ENCODE peak calls at places on chromosomes 1 and 21, in ten cellular contexts. G is ovary, H is H1, S is suprapubic skin, N is gastrocnemius medialis, A is IMR-90, W is adrenal gland, B is esophagus squamous epithelium, M is A549, T is esophagus muscularis mucosa. J is an unnamed sample. For H3K4me1, the result is how much of the 10 kb centered on the place peaks cover.

GRCh38 chr1:180173451-180173850 is 18.8 kb downstream of the QSOX1 start:
- DNase-seq in W (no peak), S (peak), B (no peak), H (no peak), A (no peak), T (no peak), N (no peak), M (no peak), G (peak), J (no peak)

GRCh38 chr1:53369761-53370160 is 41.9 kb upstream of the LRP8 start:
- DNase-seq in A (no peak), G (no peak), M (no peak), B (no peak), H (no peak), N (no peak), T (peak), S (peak), W (peak), J (no peak)

GRCh38 chr1:232476538-232476950 is 153.4 kb downstream of the SIPA1L2 start:
- DNase-seq in B (no peak), M (no peak), W (no peak), A (peak), T (no peak), N (no peak), S (no peak), G (no peak), H (no peak), J (no peak)

GRCh38 chr1:23638786-23639241 is 52.8 kb upstream of the RPL11 start:
- DNase-seq in T (no peak), M (no peak), N (no peak), A (peak), W (no peak), B (no peak), S (no peak), H (no peak), G (no peak), J (no peak)

GRCh38 chr1:153567621-153568366 is 2.1 kb upstream of the S100A2 start:
- DNase-seq in W (no peak), G (no peak), M (peak), H (no peak), N (no peak), B (no peak), S (no peak), A (peak), T (no peak), J (no peak)

GRCh38 chr1:65429806-65430205 is 9.3 kb downstream of the LEPR start:
- DNase-seq in A (peak), M (peak), N (no peak), W (peak), T (no peak), S (no peak), G (no peak), H (no peak), B (no peak), J (no peak)

GRCh38 chr1:114956570-114956969 is 73.1 kb upstream of the TSHB start:
- DNase-seq in N (no peak), S (no peak), H (peak), A (no peak), M (peak), G (no peak), T (no peak), W (no peak), B (no peak), J (no peak)

GRCh38 chr1:186967659-186968394 is 139.1 kb downstream of the PLA2G4A start:
- DNase-seq in W (no peak), B (no peak), G (no peak), M (peak), T (no peak), N (no peak), A (peak), S (no peak), H (no peak), J (no peak)

GRCh38 chr1:175885247-175885646 is 141.9 kb upstream of the TNR start:
- DNase-seq in M (no peak), A (peak), N (no peak), H (no peak), B (no peak), T (no peak), S (no peak), W (no peak), G (no peak), J (no peak)

GRCh38 chr1:209208648-209209047 is 374.9 kb upstream of the CAMK1G start:
- DNase-seq in A (no peak), S (no peak), H (no peak), T (no peak), G (no peak), B (no peak), M (no peak), N (no peak), W (no peak), J (no peak)

GRCh38 chr1:101924700-101925099 is 72.0 kb downstream of the OLFM3 start:
- DNase-seq in B (no peak), N (no peak), A (no peak), M (no peak), G (no peak), W (no peak), S (no peak), T (no peak), H (no peak), J (no peak)

GRCh38 chr1:88237026-88237425 is 447.0 kb upstream of the PKN2 start:
- DNase-seq in B (no peak), N (no peak), S (no peak), G (no peak), T (no peak), M (no peak), A (peak), H (no peak), W (no peak), J (no peak)

GRCh38 chr1:118077331-118078055 is 107.5 kb downstream of the SPAG17 start:
- DNase-seq in W (no peak), G (no peak), S (no peak), T (no peak), B (no peak), H (peak), M (peak), N (no peak), A (peak), J (no peak)

GRCh38 chr1:206694551-206695124 is 9.9 kb downstream of the MAPKAPK2 start:
- DNase-seq in G (no peak), W (no peak), T (no peak), S (no peak), N (no peak), H (no peak), M (no peak), B (no peak), A (no peak), J (no peak)

GRCh38 chr1:43766086-43766784 is 58.9 kb downstream of the ST3GAL3 start:
- DNase-seq in T (no peak), W (no peak), M (no peak), H (no peak), A (no peak), B (no peak), S (no peak), G (no peak), N (no peak), J (peak)

GRCh38 chr1:215992620-215993019 is 425.5 kb downstream of the KCTD3 start:
- DNase-seq in T (no peak), N (no peak), G (no peak), M (peak), H (no peak), S (no peak), B (no peak), W (no peak), A (peak), J (no peak)

GRCh38 chr1:16026723-16027484 is 5.1 kb downstream of the CLCNKA start:
- DNase-seq in W (no peak), N (no peak), B (no peak), T (no peak), S (no peak), G (peak), H (peak), M (no peak), A (no peak), J (no peak)

GRCh38 chr1:214370585-214370984 is 89.6 kb downstream of the SMYD2 start:
- DNase-seq in W (no peak), B (no peak), H (no peak), S (no peak), A (no peak), M (no peak), G (no peak), T (no peak), N (no peak), J (no peak)

GRCh38 chr1:150012611-150013010 is 2.1 kb upstream of the OTUD7B start:
- DNase-seq in H (no peak), A (peak), M (no peak), W (no peak), N (no peak), B (no peak), G (no peak), T (no peak), S (no peak), J (no peak)

GRCh38 chr1:212098771-212099170 is 63.2 kb downstream of the DTL start:
- DNase-seq in H (no peak), M (no peak), B (no peak), A (no peak), G (no peak), S (no peak), T (no peak), N (no peak), W (no peak), J (no peak)

GRCh38 chr1:43285269-43285986 is at the start of gene C1orf210:
- DNase-seq in T (no peak), S (peak), H (peak), M (no peak), W (no peak), N (no peak), B (no peak), G (no peak), A (no peak), J (peak)

GRCh38 chr21:45155910-45156309 is 81.5 kb downstream of the ADARB1 start:
- DNase-seq in T (no peak), B (no peak), G (no peak), H (no peak), A (no peak), S (peak), M (no peak), W (no peak), N (no peak), J (peak)

GRCh38 chr1:238469146-238469601 is 578.5 kb upstream of the ZP4 start:
- DNase-seq in M (no peak), S (no peak), W (no peak), H (no peak), G (no peak), T (no peak), B (no peak), N (no peak), A (peak), J (no peak)

GRCh38 chr1:59263116-59263515 is 33.8 kb upstream of the FGGY start:
- DNase-seq in W (no peak), T (no peak), M (no peak), S (no peak), B (no peak), H (no peak), G (no peak), A (no peak), N (no peak), J (no peak)

GRCh38 chr1:234149217-234149616 is 224.0 kb upstream of the COA6 start:
- DNase-seq in W (no peak), G (no peak), S (no peak), M (no peak), N (no peak), A (peak), H (no peak), T (no peak), B (no peak), J (no peak)

GRCh38 chr1:39391741-39392679 is 99.4 kb upstream of the BMP8A start:
- DNase-seq in M (peak), B (no peak), A (peak), N (no peak), H (no peak), T (no peak), S (no peak), W (peak), G (no peak), J (peak)

GRCh38 chr1:89198500-89199072 is at the start of gene GBP4:
- DNase-seq in T (no peak), B (no peak), A (peak), N (no peak), S (no peak), H (no peak), G (peak), W (peak), M (peak), J (peak)

GRCh38 chr1:233607252-233608119 is 6.4 kb upstream of the KCNK1 start:
- DNase-seq in S (no peak), A (no peak), B (no peak), T (no peak), M (no peak), G (no peak), H (no peak), N (no peak), W (no peak), J (no peak)

GRCh38 chr1:109213345-109213823 is 334 bp upstream of the SARS1 start:
- DNase-seq in W (no peak), M (no peak), T (no peak), S (no peak), G (no peak), H (no peak), N (no peak), B (no peak), A (no peak), J (no peak)

GRCh38 chr1:221344693-221345092 is 397.2 kb downstream of the DUSP10 start:
- DNase-seq in G (no peak), S (no peak), N (no peak), M (no peak), B (no peak), T (no peak), H (no peak), W (no peak), A (peak), J (no peak)

GRCh38 chr1:224329484-224329841 is 509 bp downstream of the NVL start:
- DNase-seq in S (no peak), M (no peak), W (no peak), G (no peak), A (peak), T (no peak), B (no peak), N (no peak), H (no peak), J (no peak)

GRCh38 chr1:200525167-200526123 is 95.1 kb downstream of the KIF14 start:
- DNase-seq in N (no peak), T (no peak), H (no peak), G (no peak), M (no peak), S (no peak), A (peak), W (no peak), B (no peak), J (no peak)

GRCh38 chr1:15426492-15427279 is 11.6 kb upstream of the CTRC start:
- DNase-seq in A (peak), S (no peak), M (peak), G (peak), B (no peak), T (no peak), N (no peak), H (no peak), W (peak), J (no peak)

GRCh38 chr1:212669102-212669501 is 30.5 kb downstream of the BATF3 start:
- DNase-seq in G (no peak), A (peak), M (peak), H (no peak), T (no peak), W (no peak), N (no peak), S (no peak), B (no peak), J (no peak)

GRCh38 chr1:11316701-11317100 is 43.7 kb downstream of the UBIAD1 start:
- DNase-seq in H (no peak), T (no peak), W (no peak), B (no peak), N (no peak), G (no peak), M (no peak), A (no peak), S (no peak), J (peak)

GRCh38 chr1:151837841-151838490 is 1.7 kb downstream of the C2CD4D start:
- DNase-seq in M (no peak), S (no peak), A (peak), B (no peak), H (no peak), T (no peak), G (no peak), N (no peak), W (no peak), J (peak)

GRCh38 chr1:183349201-183349711 is 68.9 kb downstream of the NMNAT2 start:
- DNase-seq in G (no peak), W (no peak), M (no peak), N (no peak), S (no peak), H (no peak), T (no peak), B (no peak), A (peak), J (peak)

GRCh38 chr1:206505702-206506375 is 1.5 kb upstream of the RASSF5 start:
- DNase-seq in T (no peak), H (no peak), M (no peak), N (no peak), A (peak), G (no peak), W (no peak), B (no peak), S (no peak), J (no peak)

GRCh38 chr1:71502026-71502425 is 421.2 kb upstream of the ZRANB2 start:
- DNase-seq in S (no peak), A (no peak), N (no peak), T (no peak), G (no peak), B (no peak), W (no peak), M (no peak), H (no peak), J (no peak)

GRCh38 chr1:79716481-79716880 is 710.0 kb upstream of the ADGRL4 start:
- DNase-seq in T (no peak), W (no peak), B (no peak), N (no peak), M (peak), G (no peak), A (peak), H (no peak), S (no peak), J (no peak)

GRCh38 chr1:63954187-63954586 is 180.4 kb downstream of the ROR1 start:
- DNase-seq in A (no peak), B (no peak), N (no peak), H (no peak), S (no peak), G (no peak), W (no peak), M (peak), T (no peak), J (no peak)
- H3K27ac ChIP-seq in A (no peak), B (no peak), N (no peak), H (no peak), S (no peak), G (no peak), W (no peak), M (no peak), T (no peak), J (no peak)

GRCh38 chr1:204323887-204324286 is 35.8 kb downstream of the PLEKHA6 start:
- DNase-seq in M (peak), G (no peak), H (no peak), W (no peak), N (no peak), T (no peak), A (peak), B (no peak), S (no peak), J (no peak)

GRCh38 chr1:204322329-204322868 is 37.3 kb downstream of the PLEKHA6 start:
- DNase-seq in N (no peak), T (no peak), G (no peak), B (no peak), H (no peak), M (no peak), W (no peak), A (no peak), S (no peak), J (no peak)

GRCh38 chr1:204326891-204327290 is 32.8 kb downstream of the PLEKHA6 start:
- DNase-seq in S (no peak), W (peak), G (no peak), T (no peak), H (no peak), B (no peak), A (peak), M (no peak), N (no peak), J (no peak)

GRCh38 chr1:204327359-204327758 is 32.4 kb downstream of the PLEKHA6 start:
- DNase-seq in S (no peak), A (no peak), B (no peak), W (no peak), T (no peak), M (no peak), H (no peak), N (no peak), G (no peak), J (no peak)

GRCh38 chr1:204325944-204326343 is 33.8 kb downstream of the PLEKHA6 start:
- DNase-seq in M (no peak), W (no peak), N (no peak), G (no peak), A (no peak), T (no peak), B (no peak), S (no peak), H (no peak), J (no peak)
- TF ChIP-seq POLR2A in M (no peak), W (no peak), N (no peak), G (no peak), A (no peak), T (no peak), B (no peak), S (no peak), H (no peak), J (no peak)

GRCh38 chr1:37854406-37854805 is 5.0 kb downstream of the MTF1 start:
- DNase-seq in A (no peak), G (no peak), T (no peak), W (no peak), B (no peak), M (no peak), H (no peak), S (no peak), N (no peak), J (no peak)
- H3K4me1 ChIP-seq in A (under half), G (under half), T (half or more), W (under half), B (half or more), M (under half), H (under half), S (half or more), N (under half), J (under half)

GRCh38 chr1:45820173-45820572 is 16.8 kb downstream of the MAST2 start:
- DNase-seq in S (no peak), T (no peak), G (no peak), W (no peak), N (no peak), B (no peak), A (no peak), H (no peak), M (no peak), J (no peak)
- H3K27ac ChIP-seq in S (no peak), T (no peak), G (no peak), W (no peak), N (no peak), B (no peak), A (no peak), H (no peak), M (no peak), J (no peak)

J was measured in breast epithelium.